ENCODE peak calls at places on chromosomes 2 and 18, in four cellular contexts. One of them, this sample, is unnamed. For H3K4me1, the result is how much of the 10 kb centered on the place peaks cover.

GRCh38 chr2:9887513-9887912 is 44.2 kb downstream of the TAF1B start:
- DNase-seq in neural progenitor cell: no peak
- DNase-seq in IMR-90: no peak
- DNase-seq in K562: no peak
- DNase-seq in this sample: no peak

GRCh38 chr18:22752014-22752413 is 181.1 kb upstream of the RBBP8 start:
- DNase-seq in neural progenitor cell: no peak
- DNase-seq in K562: no peak
- DNase-seq in IMR-90: no peak
- DNase-seq in this sample: no peak

GRCh38 chr2:238955648-238956531 is 108.0 kb downstream of the TWIST2 start:
- DNase-seq in neural progenitor cell: no peak
- DNase-seq in K562: no peak
- DNase-seq in IMR-90: peak
- DNase-seq in this sample: no peak

GRCh38 chr2:12504443-12504842 is 212.3 kb upstream of the TRIB2 start:
- DNase-seq in neural progenitor cell: no peak
- DNase-seq in IMR-90: peak
- DNase-seq in K562: no peak
- DNase-seq in this sample: no peak

GRCh38 chr2:132632000-132632649 is 37.9 kb downstream of the LYPD1 start:
- DNase-seq in neural progenitor cell: no peak
- DNase-seq in IMR-90: peak
- DNase-seq in K562: no peak
- DNase-seq in this sample: peak

GRCh38 chr2:124625561-124625960 is 600.5 kb downstream of the CNTNAP5 start:
- DNase-seq in IMR-90: no peak
- DNase-seq in neural progenitor cell: no peak
- DNase-seq in K562: no peak
- DNase-seq in this sample: no peak

GRCh38 chr2:210195066-210195852 is 24.1 kb upstream of the KANSL1L start:
- DNase-seq in K562: peak
- DNase-seq in neural progenitor cell: peak
- DNase-seq in IMR-90: peak
- DNase-seq in this sample: peak

GRCh38 chr2:64019083-64019974 is at the start of gene VPS54:
- DNase-seq in IMR-90: peak
- DNase-seq in K562: peak
- DNase-seq in neural progenitor cell: peak
- DNase-seq in this sample: peak

GRCh38 chr2:234723400-234723799 is 226.5 kb upstream of the ARL4C start:
- DNase-seq in K562: no peak
- DNase-seq in IMR-90: no peak
- DNase-seq in neural progenitor cell: no peak
- DNase-seq in this sample: no peak

GRCh38 chr2:135985826-135986393 is 484 bp upstream of the DARS1 start:
- DNase-seq in K562: no peak
- DNase-seq in IMR-90: no peak
- DNase-seq in neural progenitor cell: no peak
- DNase-seq in this sample: no peak

GRCh38 chr18:50075772-50076171 is 119.2 kb downstream of the MYO5B start:
- DNase-seq in neural progenitor cell: no peak
- DNase-seq in K562: no peak
- DNase-seq in IMR-90: no peak
- DNase-seq in this sample: no peak

GRCh38 chr2:43043471-43043870 is 182.9 kb downstream of the ZFP36L2 start:
- DNase-seq in neural progenitor cell: no peak
- DNase-seq in IMR-90: no peak
- DNase-seq in K562: no peak
- DNase-seq in this sample: no peak

GRCh38 chr18:78561757-78562445 is 417.7 kb upstream of the SALL3 start:
- DNase-seq in K562: no peak
- DNase-seq in IMR-90: no peak
- DNase-seq in neural progenitor cell: peak
- DNase-seq in this sample: no peak

GRCh38 chr18:34491719-34492118 is 218.4 kb upstream of the DTNA start:
- DNase-seq in K562: no peak
- DNase-seq in neural progenitor cell: no peak
- DNase-seq in IMR-90: no peak
- DNase-seq in this sample: no peak

GRCh38 chr18:58337285-58337684 is 291.6 kb downstream of the ALPK2 start:
- DNase-seq in neural progenitor cell: no peak
- DNase-seq in IMR-90: no peak
- DNase-seq in K562: no peak
- DNase-seq in this sample: no peak

GRCh38 chr18:44680271-44681038 is at the start of gene SETBP1:
- DNase-seq in IMR-90: peak
- DNase-seq in K562: no peak
- DNase-seq in neural progenitor cell: peak
- DNase-seq in this sample: peak

GRCh38 chr2:43075906-43076585 is 150.4 kb downstream of the ZFP36L2 start:
- DNase-seq in neural progenitor cell: no peak
- DNase-seq in IMR-90: peak
- DNase-seq in K562: no peak
- DNase-seq in this sample: peak

GRCh38 chr2:30355306-30355705 is 91.7 kb upstream of the LCLAT1 start:
- DNase-seq in IMR-90: no peak
- DNase-seq in neural progenitor cell: no peak
- DNase-seq in K562: no peak
- DNase-seq in this sample: no peak

GRCh38 chr18:24263078-24263477 is 124.2 kb downstream of the CABYR start:
- DNase-seq in IMR-90: no peak
- DNase-seq in K562: no peak
- DNase-seq in neural progenitor cell: no peak
- DNase-seq in this sample: no peak

GRCh38 chr2:238471-239268 is 25.2 kb downstream of the SH3YL1 start:
- DNase-seq in K562: no peak
- DNase-seq in neural progenitor cell: no peak
- DNase-seq in IMR-90: peak
- DNase-seq in this sample: no peak

GRCh38 chr2:101238930-101239759 is 13.5 kb upstream of the CNOT11 start:
- DNase-seq in neural progenitor cell: no peak
- DNase-seq in IMR-90: no peak
- DNase-seq in K562: no peak
- DNase-seq in this sample: no peak

GRCh38 chr2:101064868-101065549 is 62.9 kb downstream of the RPL31 start:
- DNase-seq in K562: no peak
- DNase-seq in neural progenitor cell: no peak
- DNase-seq in IMR-90: peak
- DNase-seq in this sample: peak

GRCh38 chr2:96329416-96329815 is 4.3 kb downstream of the ITPRIPL1 start:
- DNase-seq in IMR-90: peak
- DNase-seq in neural progenitor cell: no peak
- DNase-seq in K562: no peak
- DNase-seq in this sample: peak

GRCh38 chr2:217331577-217332139 is 471.8 kb upstream of the TNP1 start:
- DNase-seq in neural progenitor cell: no peak
- DNase-seq in IMR-90: peak
- DNase-seq in K562: no peak
- DNase-seq in this sample: peak

GRCh38 chr2:188326669-188327301 is 35.1 kb downstream of the GULP1 start:
- DNase-seq in IMR-90: peak
- DNase-seq in neural progenitor cell: no peak
- DNase-seq in K562: peak
- DNase-seq in this sample: no peak

GRCh38 chr2:121400206-121400605 is 115.2 kb upstream of the TFCP2L1 start:
- DNase-seq in neural progenitor cell: no peak
- DNase-seq in K562: no peak
- DNase-seq in IMR-90: peak
- DNase-seq in this sample: no peak

GRCh38 chr2:230913406-230913805 is 11.6 kb downstream of the GPR55 start:
- DNase-seq in neural progenitor cell: peak
- DNase-seq in K562: peak
- DNase-seq in IMR-90: no peak
- DNase-seq in this sample: no peak

GRCh38 chr2:148796735-148797512 is 78.1 kb upstream of the KIF5C start:
- DNase-seq in IMR-90: no peak
- DNase-seq in K562: no peak
- DNase-seq in neural progenitor cell: no peak
- DNase-seq in this sample: no peak

GRCh38 chr2:170823800-170824153 is 7.1 kb downstream of the GAD1 start:
- DNase-seq in K562: no peak
- DNase-seq in IMR-90: no peak
- DNase-seq in neural progenitor cell: no peak
- DNase-seq in this sample: no peak

GRCh38 chr18:59238385-59238784 is 18.4 kb downstream of the GRP start:
- DNase-seq in neural progenitor cell: no peak
- DNase-seq in IMR-90: no peak
- DNase-seq in K562: no peak
- DNase-seq in this sample: no peak

GRCh38 chr2:65749549-65749948 is 317.1 kb upstream of the SPRED2 start:
- DNase-seq in IMR-90: peak
- DNase-seq in neural progenitor cell: no peak
- DNase-seq in K562: no peak
- DNase-seq in this sample: no peak

GRCh38 chr18:46622999-46623398 is 34.0 kb downstream of the LOXHD1 start:
- DNase-seq in IMR-90: peak
- DNase-seq in neural progenitor cell: no peak
- DNase-seq in K562: no peak
- DNase-seq in this sample: no peak

GRCh38 chr2:5942204-5942603 is 250.0 kb downstream of the SOX11 start:
- DNase-seq in neural progenitor cell: no peak
- DNase-seq in K562: no peak
- DNase-seq in IMR-90: no peak
- DNase-seq in this sample: no peak

DNA sequence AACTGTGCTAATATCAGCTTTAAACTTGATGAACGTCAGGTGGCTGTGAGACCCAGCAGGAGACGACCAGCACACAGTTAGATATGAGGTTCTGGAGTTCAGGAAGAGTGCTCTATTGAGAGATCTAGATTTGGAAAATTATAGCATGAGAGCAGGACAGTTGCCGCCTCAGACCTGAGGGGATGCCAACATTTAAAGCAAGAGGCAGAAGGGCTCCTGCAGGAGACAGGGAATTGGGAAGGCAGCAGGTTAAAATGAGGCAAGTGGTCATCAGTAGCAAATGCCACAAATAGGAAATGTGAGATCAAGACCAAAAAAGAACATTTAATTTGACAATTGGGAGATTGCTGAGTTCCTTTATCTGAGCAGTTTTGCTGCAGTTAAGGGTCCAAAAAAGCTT is 471.9 kb downstream of the TGIF1 start:
- DNase-seq in IMR-90: no peak
- DNase-seq in neural progenitor cell: no peak
- DNase-seq in K562: no peak
- DNase-seq in this sample: no peak
- H2AFZ ChIP-seq in IMR-90: no peak
- H2AFZ ChIP-seq in neural progenitor cell: no peak
- H2AFZ ChIP-seq in K562: no peak
- H2AFZ ChIP-seq in this sample: no peak

DNA sequence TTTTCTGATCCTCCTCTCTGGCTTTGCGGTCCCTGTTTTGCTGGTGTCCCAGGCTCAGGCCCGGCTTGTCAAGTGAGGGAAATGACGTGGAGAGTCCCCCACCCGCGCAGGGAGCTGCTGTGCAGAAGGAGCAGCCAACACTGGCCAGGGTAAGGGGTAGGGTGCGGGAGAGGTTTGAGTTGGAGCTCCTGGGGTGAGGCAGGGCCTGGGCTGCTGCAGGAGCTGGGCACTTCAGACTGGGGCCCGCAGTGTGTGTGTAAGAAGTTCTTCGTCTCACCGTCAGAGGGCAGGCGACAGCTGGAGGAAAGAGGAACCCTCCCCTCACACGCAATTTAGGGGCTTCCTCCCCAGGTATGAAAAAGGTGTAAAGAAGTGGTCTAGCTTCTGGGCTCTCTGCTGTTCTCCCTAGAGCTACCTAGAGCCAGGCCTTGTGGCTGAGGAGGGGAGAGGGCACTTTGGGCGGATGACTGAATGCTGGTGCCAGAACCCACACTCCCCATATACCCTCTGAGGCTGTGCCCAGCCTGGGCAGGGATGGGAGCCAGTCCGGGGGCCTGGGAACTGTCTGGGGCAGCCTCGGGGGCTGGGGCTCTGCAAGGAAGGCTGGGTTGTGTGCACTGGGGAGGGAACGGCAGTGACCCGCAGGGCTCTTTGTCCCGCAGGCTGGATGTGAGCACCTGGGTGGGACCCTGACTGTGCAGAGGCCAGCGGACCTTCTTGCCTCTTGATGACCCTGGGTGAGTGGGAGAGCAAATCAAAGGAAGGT is 11.8 kb downstream of the CELF4 start:
- DNase-seq in IMR-90: no peak
- DNase-seq in K562: peak
- DNase-seq in neural progenitor cell: peak
- DNase-seq in this sample: no peak
- TF ChIP-seq CTCF in IMR-90: no peak
- TF ChIP-seq CTCF in K562: peak
- TF ChIP-seq CTCF in neural progenitor cell: peak
- TF ChIP-seq CTCF in this sample: no peak

GRCh38 chr2:78993518-78994148 is 31.9 kb upstream of the REG3G start:
- DNase-seq in neural progenitor cell: no peak
- DNase-seq in K562: no peak
- DNase-seq in IMR-90: no peak
- DNase-seq in this sample: no peak
- H3K4me1 ChIP-seq in neural progenitor cell: under half
- H3K4me1 ChIP-seq in K562: under half
- H3K4me1 ChIP-seq in IMR-90: under half
- H3K4me1 ChIP-seq in this sample: under half

GRCh38 chr2:27988718-27989117 is 98.2 kb downstream of the BABAM2 start:
- DNase-seq in K562: no peak
- DNase-seq in IMR-90: no peak
- DNase-seq in neural progenitor cell: no peak
- DNase-seq in this sample: no peak
- H2AFZ ChIP-seq in K562: no peak
- H2AFZ ChIP-seq in IMR-90: no peak
- H2AFZ ChIP-seq in neural progenitor cell: no peak
- H2AFZ ChIP-seq in this sample: no peak

GRCh38 chr2:196131384-196131861 is 40.0 kb downstream of the STK17B start:
- DNase-seq in K562: peak
- DNase-seq in neural progenitor cell: peak
- DNase-seq in IMR-90: peak
- DNase-seq in this sample: peak
- TF ChIP-seq CTCF in K562: peak
- TF ChIP-seq CTCF in neural progenitor cell: peak
- TF ChIP-seq CTCF in IMR-90: peak
- TF ChIP-seq CTCF in this sample: peak

DNA sequence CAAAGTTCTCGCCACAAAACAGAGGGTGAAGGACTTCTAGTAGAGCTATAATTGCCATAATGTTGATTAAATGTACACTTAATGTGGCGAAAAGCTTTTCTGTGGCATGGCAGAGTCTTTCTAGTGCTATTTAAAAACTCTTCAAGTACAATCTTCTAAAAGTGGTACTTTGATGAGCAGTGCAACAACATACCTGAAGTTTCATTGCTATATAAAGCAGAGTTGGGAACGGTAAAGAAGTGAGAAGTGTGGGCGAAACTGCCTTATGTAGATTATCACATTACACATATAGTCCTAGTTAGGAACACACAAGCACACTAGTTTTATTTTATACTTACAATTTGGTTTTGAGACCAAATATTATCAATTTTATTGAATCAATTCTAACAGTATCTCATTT is 49.5 kb downstream of the FIGN start:
- DNase-seq in K562: no peak
- DNase-seq in neural progenitor cell: no peak
- DNase-seq in IMR-90: no peak
- DNase-seq in this sample: no peak
- H3K4me1 ChIP-seq in K562: under half
- H3K4me1 ChIP-seq in neural progenitor cell: under half
- H3K4me1 ChIP-seq in IMR-90: under half
- H3K4me1 ChIP-seq in this sample: under half

This sample was measured in PC-9.